ENCODE peak calls at places on chromosomes 7 and 10, in seven cellular contexts. N is SK-N-SH, S is neural progenitor cell, P is PC-3, C is GM23248, H is MM.1S, Z is PC-9. R is an unnamed sample.

GRCh38 chr7:55111007-55111406 is 92.2 kb downstream of the EGFR start:
- DNase-seq in P (no peak), H (peak; percentile 53), C (peak; percentile 68), S (no peak), N (no peak), Z (peak; percentile 68), R (no peak)

GRCh38 chr7:66399566-66399965 is 194.4 kb downstream of the TPST1 start:
- DNase-seq in Z (no peak), C (peak; percentile 67), P (no peak), S (no peak), H (no peak), N (no peak), R (no peak)

GRCh38 chr10:103772096-103772845 is 83.1 kb downstream of the SH3PXD2A start:
- DNase-seq in Z (no peak), N (peak; percentile 90), S (peak; percentile 90), H (peak; percentile 84), C (peak; percentile 89), P (peak; percentile 56), R (peak; percentile 96)

GRCh38 chr10:10320981-10321380 is 696.7 kb upstream of the CELF2 start:
- DNase-seq in P (no peak), S (no peak), H (no peak), C (peak; percentile 14), Z (no peak), N (no peak), R (no peak)

GRCh38 chr10:71860243-71861029 is 9.4 kb upstream of the PSAP start:
- DNase-seq in H (peak; percentile 70), C (peak; percentile 100), Z (peak; percentile 96), S (peak; percentile 72), N (peak; percentile 70), P (peak; percentile 91), R (peak; percentile 76)

GRCh38 chr10:85548038-85548437 is 818.6 kb downstream of the GRID1 start:
- DNase-seq in S (peak; percentile 49), Z (peak; percentile 39), H (peak; percentile 67), C (peak; percentile 24), P (peak; percentile 41), N (peak; percentile 21), R (peak; percentile 10)

GRCh38 chr7:92116949-92117348 is 17.3 kb downstream of the CYP51A1 start:
- DNase-seq in P (no peak), S (no peak), N (no peak), Z (no peak), H (no peak), C (no peak), R (no peak)

GRCh38 chr10:21272585-21273399 is 252.7 kb downstream of the SKIDA1 start:
- DNase-seq in C (no peak), Z (peak; percentile 42), P (peak; percentile 62), H (no peak), N (no peak), S (no peak), R (no peak)

GRCh38 chr10:33126118-33126517 is 168.1 kb upstream of the ITGB1 start:
- DNase-seq in H (no peak), N (no peak), Z (no peak), C (no peak), S (no peak), P (peak; percentile 39), R (no peak)

GRCh38 chr7:1244701-1245526 is 12.2 kb downstream of the UNCX start:
- DNase-seq in C (no peak), N (no peak), P (no peak), S (peak; percentile 43), H (no peak), Z (no peak), R (no peak)

GRCh38 chr7:155918720-155919399 is 106.6 kb upstream of the SHH start:
- DNase-seq in P (peak; percentile 94), S (no peak), N (no peak), C (peak; percentile 17), H (no peak), Z (peak; percentile 99), R (no peak)

GRCh38 chr10:15485684-15486316 is 114.7 kb upstream of the FAM171A1 start:
- DNase-seq in Z (no peak), C (peak; percentile 73), N (no peak), S (no peak), H (no peak), P (no peak), R (no peak)

GRCh38 chr10:84290235-84290634 is 38.2 kb upstream of the CCSER2 start:
- DNase-seq in N (no peak), P (no peak), H (no peak), Z (no peak), C (no peak), S (no peak), R (no peak)

GRCh38 chr10:17989908-17990767 is 38.4 kb downstream of the SLC39A12 start:
- DNase-seq in S (no peak), H (no peak), P (peak; percentile 79), N (no peak), Z (peak; percentile 43), C (peak; percentile 84), R (no peak)

GRCh38 chr7:145978769-145979168 is 137.8 kb upstream of the CNTNAP2 start:
- DNase-seq in N (no peak), Z (no peak), S (no peak), P (no peak), C (no peak), H (no peak), R (no peak)

GRCh38 chr7:155959894-155960293 is 147.6 kb upstream of the SHH start:
- DNase-seq in C (no peak), S (no peak), N (no peak), H (no peak), P (peak; percentile 89), Z (peak; percentile 91), R (no peak)

GRCh38 chr10:24974978-24975377 is 22.6 kb upstream of the PRTFDC1 start:
- DNase-seq in H (no peak), Z (no peak), P (no peak), C (peak; percentile 90), S (peak; percentile 13), N (no peak), R (no peak)

GRCh38 chr7:19798986-19799385 is 25.6 kb upstream of the TMEM196 start:
- DNase-seq in H (no peak), S (no peak), C (peak; percentile 1), P (peak; percentile 40), Z (no peak), N (no peak), R (no peak)

GRCh38 chr7:143954163-143954894 is at the start of gene OR2F1:
- DNase-seq in N (no peak), P (no peak), Z (no peak), H (no peak), C (peak; percentile 46), S (no peak), R (no peak)

GRCh38 chr7:40879941-40880558 is 745.2 kb downstream of the SUGCT start:
- DNase-seq in Z (no peak), P (no peak), C (no peak), H (no peak), S (no peak), N (no peak), R (no peak)

GRCh38 chr7:45501788-45502187 is 72.4 kb upstream of the ADCY1 start:
- DNase-seq in S (no peak), H (no peak), P (no peak), C (no peak), Z (no peak), N (no peak), R (no peak)

GRCh38 chr10:62461120-62461519 is 87.0 kb downstream of the ZNF365 start:
- DNase-seq in Z (no peak), N (no peak), H (no peak), S (no peak), C (no peak), P (no peak), R (no peak)
- H3F3A ChIP-seq in Z (no peaks in the 10 kb centered on the region), N (no peaks in the 10 kb centered on the region), H (peaks cover 17% of the 10 kb centered on the region), S (no peaks in the 10 kb centered on the region), C (peaks cover 13% of the 10 kb centered on the region), P (no peaks in the 10 kb centered on the region), R (no peaks in the 10 kb centered on the region)

DNA sequence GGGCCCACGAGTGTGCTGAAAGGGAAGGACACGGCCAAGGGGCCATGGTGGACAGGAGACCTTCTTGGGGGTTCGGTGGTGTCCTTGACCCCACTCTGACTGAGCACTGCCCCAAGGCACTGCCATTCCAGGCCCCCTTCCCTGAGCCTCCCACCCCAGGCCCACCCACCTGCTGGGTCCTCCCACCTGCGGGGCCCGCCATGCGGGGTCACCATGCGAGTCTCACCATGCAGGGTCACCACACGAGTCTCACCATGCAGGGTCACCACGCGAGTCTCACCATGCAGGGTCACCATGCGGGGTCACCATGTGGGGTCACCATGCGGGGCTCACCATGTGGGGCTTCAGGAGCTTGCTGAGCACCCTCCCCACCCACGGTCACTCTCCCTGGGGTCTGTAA is 76.3 kb downstream of the LHPP start:
- DNase-seq in N (no peak), H (no peak), Z (no peak), P (no peak), C (no peak), S (no peak), R (no peak)
- H3F3A ChIP-seq in N (no peaks in the 10 kb centered on the region), H (no peaks in the 10 kb centered on the region), Z (no peaks in the 10 kb centered on the region), P (no peaks in the 10 kb centered on the region), C (no peaks in the 10 kb centered on the region), S (no peaks in the 10 kb centered on the region), R (peaks cover under 1% of the 10 kb centered on the region)

DNA sequence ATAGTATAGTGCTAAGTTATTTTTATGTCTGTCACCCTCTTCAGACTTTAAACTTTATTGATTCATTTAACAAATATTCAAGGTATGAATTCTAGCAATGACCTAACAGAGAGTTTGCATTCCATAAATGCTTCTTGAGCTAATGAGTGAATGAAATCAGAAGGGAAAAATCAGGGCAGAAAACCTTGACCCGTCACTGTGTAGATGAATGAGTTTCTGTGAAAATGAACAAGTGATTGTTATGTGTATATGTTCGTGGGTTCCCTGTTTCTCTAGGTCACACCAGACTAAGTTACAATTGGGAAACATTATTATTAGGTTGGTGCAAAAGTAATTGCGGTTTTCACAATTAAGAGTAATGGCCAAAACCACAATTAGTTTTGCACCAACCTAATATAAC is 30.1 kb downstream of the APBB1IP start:
- DNase-seq in C (peak; percentile 52), S (no peak), H (no peak), P (peak; percentile 14), Z (no peak), N (no peak), R (no peak)
- H3F3A ChIP-seq in C (peaks cover 54% of the 10 kb centered on the region), S (no peaks in the 10 kb centered on the region), H (no peaks in the 10 kb centered on the region), P (no peaks in the 10 kb centered on the region), Z (no peaks in the 10 kb centered on the region), N (no peaks in the 10 kb centered on the region), R (no peaks in the 10 kb centered on the region)

GRCh38 chr10:61965694-61966284 is 64.3 kb downstream of the ARID5B start:
- DNase-seq in S (no peak), P (no peak), C (no peak), H (no peak), N (no peak), Z (no peak), R (no peak)

GRCh38 chr10:61964949-61965693 is 63.6 kb downstream of the ARID5B start:
- DNase-seq in S (no peak), N (no peak), H (no peak), Z (no peak), P (no peak), C (no peak), R (no peak)

GRCh38 chr10:61964059-61964709 is 62.7 kb downstream of the ARID5B start:
- DNase-seq in S (no peak), N (no peak), Z (no peak), H (peak; percentile 31), C (no peak), P (no peak), R (no peak)

GRCh38 chr10:61961278-61961677 is 59.8 kb downstream of the ARID5B start:
- DNase-seq in Z (no peak), P (no peak), C (no peak), N (no peak), H (peak; percentile 93), S (no peak), R (no peak)

DNA sequence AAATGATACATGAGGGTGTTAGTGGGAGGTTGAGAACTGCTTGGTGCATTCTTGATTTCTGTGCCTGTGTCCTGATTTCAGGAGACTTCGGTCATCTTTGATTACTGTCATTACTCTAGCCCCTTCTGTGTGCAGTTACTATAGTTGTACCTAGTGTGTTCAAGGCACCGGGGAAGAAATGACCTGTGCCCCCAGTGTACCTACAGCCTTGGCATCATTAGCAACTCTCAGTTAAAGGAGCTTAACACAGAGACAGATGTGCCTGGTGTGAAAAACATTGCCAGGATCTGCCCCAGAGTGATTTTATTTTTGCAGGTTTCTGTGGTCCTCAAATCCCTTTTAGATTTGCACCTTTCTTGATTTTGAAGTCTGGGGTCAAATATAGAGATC is 62.2 kb downstream of the ARID5B start:
- DNase-seq in N (no peak), H (no peak), Z (no peak), S (no peak), P (no peak), C (no peak), R (no peak)
- H3F3A ChIP-seq in N (peaks cover 10% of the 10 kb centered on the region), H (peaks cover 42% of the 10 kb centered on the region), Z (no peaks in the 10 kb centered on the region), S (no peaks in the 10 kb centered on the region), P (no peaks in the 10 kb centered on the region), C (no peaks in the 10 kb centered on the region), R (no peaks in the 10 kb centered on the region)